ENCODE peak calls at places on chromosomes 1 and 21, in nine cellular contexts. Q is colonic mucosa, W is K562, R is adrenal gland, S is endothelial cell of umbilical vein, T is brain microvascular endothelial cell, J is lung, N is GM13976, A is astrocyte of the spinal cord. C is an unnamed sample.

GRCh38 chr1:155882766-155883165 is 23.4 kb downstream of the SYT11 start:
- DNase-seq in Q (no peak), W (no peak), R (no peak), S (no peak), T (no peak), J (no peak), N (peak; percentile 3), A (no peak), C (no peak)

GRCh38 chr1:223011230-223011856 is 131.7 kb downstream of the TLR5 start:
- DNase-seq in Q (no peak), W (no peak), R (no peak), S (no peak), T (no peak), J (no peak), N (no peak), A (no peak), C (no peak)

GRCh38 chr1:41689596-41689995 is 205.1 kb upstream of the EDN2 start:
- DNase-seq in Q (no peak), W (no peak), R (peak; percentile 34), S (no peak), T (no peak), J (no peak), N (no peak), A (no peak), C (no peak)

GRCh38 chr1:171346866-171347265 is 32.9 kb downstream of the FMO4 start:
- DNase-seq in Q (no peak), W (no peak), R (no peak), S (no peak), T (peak; percentile 16), J (no peak), N (no peak), A (no peak), C (no peak)

GRCh38 chr1:86016076-86016746 is 140.4 kb downstream of the COL24A1 start:
- DNase-seq in Q (no peak), W (no peak), R (no peak), S (no peak), T (no peak), J (no peak), N (peak; percentile 11), A (peak; percentile 12), C (no peak)

GRCh38 chr1:17136936-17137335 is 17.7 kb upstream of the PADI2 start:
- DNase-seq in Q (no peak), W (no peak), R (no peak), S (no peak), T (no peak), J (no peak), N (no peak), A (no peak), C (no peak)

GRCh38 chr1:40270152-40270834 is 12.3 kb downstream of the ZMPSTE24 start:
- DNase-seq in Q (no peak), W (no peak), R (no peak), S (no peak), T (no peak), J (no peak), N (no peak), A (no peak), C (no peak)

GRCh38 chr1:159922499-159923202 is 2.7 kb downstream of the TAGLN2 start:
- DNase-seq in Q (peak; percentile 69), W (peak; percentile 56), R (no peak), S (no peak), T (no peak), J (peak; percentile 79), N (no peak), A (no peak), C (no peak)

GRCh38 chr1:180358649-180359048 is 128.6 kb downstream of the LHX4 start:
- DNase-seq in Q (peak; percentile 22), W (no peak), R (no peak), S (peak; percentile 30), T (peak; percentile 25), J (no peak), N (no peak), A (no peak), C (no peak)

GRCh38 chr1:242452573-242452972 is 71.9 kb downstream of the PLD5 start:
- DNase-seq in Q (no peak), W (no peak), R (no peak), S (no peak), T (no peak), J (no peak), N (no peak), A (no peak), C (no peak)

GRCh38 chr1:29513357-29513756 is 277.0 kb downstream of the PTPRU start:
- DNase-seq in Q (no peak), W (peak; percentile 75), R (no peak), S (peak; percentile 45), T (peak; percentile 64), J (peak; percentile 49), N (peak; percentile 49), A (peak; percentile 66), C (peak; percentile 28)

GRCh38 chr1:14880456-14881316 is 272.9 kb upstream of the TMEM51 start:
- DNase-seq in Q (no peak), W (no peak), R (no peak), S (no peak), T (peak; percentile 13), J (no peak), N (no peak), A (peak; percentile 83), C (no peak)

GRCh38 chr21:33840771-33841170 is 74.8 kb downstream of the ATP5PO start:
- DNase-seq in Q (no peak), W (no peak), R (no peak), S (no peak), T (no peak), J (no peak), N (no peak), A (no peak), C (no peak)

GRCh38 chr1:203797948-203798347 is 2.5 kb downstream of the ZBED6 start:
- DNase-seq in Q (peak; percentile 22), W (peak; percentile 28), R (peak; percentile 31), S (no peak), T (no peak), J (no peak), N (no peak), A (no peak), C (no peak)
- TF ChIP-seq CTCF in Q (no peak), W (peak; percentile 32), R (no peak), S (no peak), T (no peak), J (no peak), N (no peak), A (no peak), C (no peak)

GRCh38 chr1:201517631-201518030 is 10.7 kb upstream of the CSRP1 start:
- DNase-seq in Q (peak; percentile 65), W (no peak), R (no peak), S (no peak), T (no peak), J (no peak), N (no peak), A (no peak), C (no peak)

GRCh38 chr1:201513498-201514243 is 6.7 kb upstream of the CSRP1 start:
- DNase-seq in Q (no peak), W (no peak), R (no peak), S (no peak), T (no peak), J (no peak), N (no peak), A (no peak), C (no peak)

GRCh38 chr1:201515895-201516294 is 9.0 kb upstream of the CSRP1 start:
- DNase-seq in Q (no peak), W (peak; percentile 69), R (no peak), S (no peak), T (no peak), J (no peak), N (no peak), A (no peak), C (no peak)

GRCh38 chr1:201516511-201517127 is 9.7 kb upstream of the CSRP1 start:
- DNase-seq in Q (no peak), W (no peak), R (no peak), S (no peak), T (no peak), J (no peak), N (no peak), A (no peak), C (no peak)

GRCh38 chr1:201515062-201515750 is 8.3 kb upstream of the CSRP1 start:
- DNase-seq in Q (no peak), W (no peak), R (no peak), S (no peak), T (no peak), J (no peak), N (no peak), A (no peak), C (no peak)
- TF ChIP-seq CTCF in Q (no peak), W (no peak), R (no peak), S (no peak), T (no peak), J (no peak), N (no peak), A (no peak), C (no peak)

DNA sequence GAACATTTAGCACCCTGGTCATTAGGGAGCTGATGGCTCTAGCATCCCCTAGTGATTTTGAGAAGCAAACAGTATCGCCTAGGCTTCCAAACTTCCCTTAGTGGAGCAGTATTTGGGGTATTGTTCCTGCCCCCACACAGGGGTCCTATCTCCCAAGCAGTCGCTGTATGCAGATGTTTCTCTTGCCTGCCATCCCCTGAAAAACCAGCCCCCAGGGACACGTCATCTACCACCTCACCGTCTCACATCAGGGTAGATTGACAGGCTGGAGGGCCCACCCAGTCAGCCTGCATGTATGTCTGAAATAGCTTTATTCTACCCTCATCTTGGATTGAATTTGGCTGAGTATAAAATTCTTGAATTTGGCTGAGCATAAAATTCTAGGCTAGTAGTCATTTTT is 33.9 kb downstream of the TENT5C start:
- DNase-seq in Q (no peak), W (no peak), R (no peak), S (no peak), T (no peak), J (no peak), N (no peak), A (no peak), C (no peak)
- TF ChIP-seq CTCF in Q (no peak), W (no peak), R (no peak), S (no peak), T (no peak), J (no peak), N (no peak), A (no peak), C (no peak)

GRCh38 chr1:70828177-70828576 is 219.4 kb downstream of the PTGER3 start:
- DNase-seq in Q (no peak), W (no peak), R (no peak), S (no peak), T (no peak), J (no peak), N (no peak), A (no peak), C (no peak)

GRCh38 chr1:70820995-70821394 is 226.6 kb downstream of the PTGER3 start:
- DNase-seq in Q (no peak), W (no peak), R (no peak), S (no peak), T (no peak), J (no peak), N (no peak), A (no peak), C (no peak)

GRCh38 chr1:70827030-70827429 is 220.6 kb downstream of the PTGER3 start:
- DNase-seq in Q (no peak), W (no peak), R (no peak), S (no peak), T (no peak), J (no peak), N (no peak), A (no peak), C (no peak)

DNA sequence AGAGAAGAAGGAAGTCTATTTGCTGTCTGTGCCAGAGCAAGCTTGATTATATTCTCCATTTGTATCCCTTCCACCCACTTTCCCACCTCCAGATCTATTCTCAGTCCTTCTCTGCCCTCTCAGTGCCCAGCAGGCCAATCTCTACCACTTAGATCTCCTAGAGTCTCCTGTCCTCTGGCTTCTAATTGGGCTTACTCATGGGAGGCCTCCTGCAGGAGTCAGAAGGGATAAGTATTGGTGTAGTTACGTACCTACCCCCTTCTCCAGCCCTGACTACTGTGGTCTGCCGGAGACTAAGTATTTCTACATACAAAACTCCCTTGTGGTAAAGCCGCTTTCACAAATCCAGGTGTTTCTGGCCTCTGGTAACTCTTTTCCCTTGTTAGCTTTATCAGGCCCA is 221.2 kb downstream of the PTGER3 start:
- DNase-seq in Q (no peak), W (no peak), R (no peak), S (no peak), T (no peak), J (no peak), N (no peak), A (no peak), C (no peak)
- TF ChIP-seq CTCF in Q (no peak), W (no peak), R (no peak), S (no peak), T (no peak), J (no peak), N (no peak), A (no peak), C (no peak)